ENCODE peak calls at places on chromosomes 6 and 20, in six cellular contexts. One of them, this sample, is unnamed.
A peak's percentile ranks its signal among the peaks of the same experiment; 100 is the strongest.

GRCh38 chr20:61220131-61220530 is 31.9 kb upstream of the CDH4 start:
- DNase-seq in WTC11: no peak
- DNase-seq in cardiac fibroblast: no peak
- DNase-seq in neural progenitor cell: no peak
- DNase-seq in AG10803: no peak
- DNase-seq in tibial artery: no peak
- DNase-seq in this sample: no peak

GRCh38 chr20:60054716-60055371 is 96.6 kb downstream of the CDH26 start:
- DNase-seq in neural progenitor cell: no peak
- DNase-seq in tibial artery: no peak
- DNase-seq in cardiac fibroblast: no peak
- DNase-seq in WTC11: no peak
- DNase-seq in AG10803: no peak
- DNase-seq in this sample: no peak

GRCh38 chr6:45699663-45700062 is 316.0 kb downstream of the CLIC5 start:
- DNase-seq in AG10803: no peak
- DNase-seq in cardiac fibroblast: no peak
- DNase-seq in neural progenitor cell: no peak
- DNase-seq in WTC11: no peak
- DNase-seq in tibial artery: no peak
- DNase-seq in this sample: no peak

GRCh38 chr6:43948527-43949450 is 178.5 kb downstream of the MRPL14 start:
- DNase-seq in WTC11: no peak
- DNase-seq in tibial artery: no peak
- DNase-seq in neural progenitor cell: no peak
- DNase-seq in cardiac fibroblast: no peak
- DNase-seq in AG10803: peak; percentile 87
- DNase-seq in this sample: no peak

GRCh38 chr6:33215761-33216649 is 7.7 kb downstream of the RING1 start:
- DNase-seq in WTC11: no peak
- DNase-seq in neural progenitor cell: no peak
- DNase-seq in tibial artery: no peak
- DNase-seq in AG10803: no peak
- DNase-seq in cardiac fibroblast: no peak
- DNase-seq in this sample: no peak

GRCh38 chr6:125142614-125143013 is 11.0 kb upstream of the TPD52L1 start:
- DNase-seq in WTC11: no peak
- DNase-seq in AG10803: peak; percentile 36
- DNase-seq in neural progenitor cell: no peak
- DNase-seq in cardiac fibroblast: peak; percentile 48
- DNase-seq in tibial artery: no peak
- DNase-seq in this sample: no peak

GRCh38 chr6:7433211-7433610 is 43.6 kb downstream of the RIOK1 start:
- DNase-seq in AG10803: no peak
- DNase-seq in cardiac fibroblast: no peak
- DNase-seq in WTC11: no peak
- DNase-seq in tibial artery: no peak
- DNase-seq in neural progenitor cell: no peak
- DNase-seq in this sample: no peak

GRCh38 chr20:41854765-41855164 is 236.6 kb upstream of the CHD6 start:
- DNase-seq in tibial artery: no peak
- DNase-seq in cardiac fibroblast: peak; percentile 4
- DNase-seq in AG10803: peak; percentile 5
- DNase-seq in WTC11: no peak
- DNase-seq in neural progenitor cell: no peak
- DNase-seq in this sample: no peak

GRCh38 chr6:145214570-145214969 is 520.8 kb downstream of the EPM2A start:
- DNase-seq in WTC11: no peak
- DNase-seq in neural progenitor cell: peak; percentile 45
- DNase-seq in tibial artery: no peak
- DNase-seq in AG10803: peak; percentile 23
- DNase-seq in cardiac fibroblast: peak; percentile 63
- DNase-seq in this sample: no peak

GRCh38 chr20:59955131-59955796 is 3.0 kb upstream of the CDH26 start:
- DNase-seq in neural progenitor cell: peak; percentile 24
- DNase-seq in cardiac fibroblast: peak; percentile 10
- DNase-seq in AG10803: peak; percentile 35
- DNase-seq in WTC11: no peak
- DNase-seq in tibial artery: no peak
- DNase-seq in this sample: no peak

GRCh38 chr20:31496761-31497295 is 17.4 kb upstream of the HM13 start:
- DNase-seq in tibial artery: peak; percentile 63
- DNase-seq in WTC11: no peak
- DNase-seq in AG10803: peak; percentile 68
- DNase-seq in neural progenitor cell: no peak
- DNase-seq in cardiac fibroblast: peak; percentile 40
- DNase-seq in this sample: no peak

GRCh38 chr6:170096191-170096802 is 194.6 kb downstream of the DLL1 start:
- DNase-seq in WTC11: peak; percentile 2
- DNase-seq in tibial artery: peak; percentile 7
- DNase-seq in neural progenitor cell: peak; percentile 44
- DNase-seq in AG10803: no peak
- DNase-seq in cardiac fibroblast: no peak
- DNase-seq in this sample: peak; percentile 16

GRCh38 chr6:105909084-105909483 is 177.1 kb upstream of the PRDM1 start:
- DNase-seq in neural progenitor cell: no peak
- DNase-seq in tibial artery: peak; percentile 49
- DNase-seq in cardiac fibroblast: no peak
- DNase-seq in AG10803: no peak
- DNase-seq in WTC11: no peak
- DNase-seq in this sample: no peak

GRCh38 chr6:30893001-30893591 is 8.8 kb downstream of the DDR1 start:
- DNase-seq in tibial artery: no peak
- DNase-seq in WTC11: no peak
- DNase-seq in cardiac fibroblast: no peak
- DNase-seq in neural progenitor cell: peak; percentile 17
- DNase-seq in AG10803: no peak
- DNase-seq in this sample: no peak
- TF ChIP-seq CTCF in tibial artery: no peak
- TF ChIP-seq CTCF in WTC11: peak; percentile 15
- TF ChIP-seq CTCF in cardiac fibroblast: peak; percentile 11
- TF ChIP-seq CTCF in neural progenitor cell: peak; percentile 48
- TF ChIP-seq CTCF in AG10803: no peak
- TF ChIP-seq CTCF in this sample: no peak

DNA sequence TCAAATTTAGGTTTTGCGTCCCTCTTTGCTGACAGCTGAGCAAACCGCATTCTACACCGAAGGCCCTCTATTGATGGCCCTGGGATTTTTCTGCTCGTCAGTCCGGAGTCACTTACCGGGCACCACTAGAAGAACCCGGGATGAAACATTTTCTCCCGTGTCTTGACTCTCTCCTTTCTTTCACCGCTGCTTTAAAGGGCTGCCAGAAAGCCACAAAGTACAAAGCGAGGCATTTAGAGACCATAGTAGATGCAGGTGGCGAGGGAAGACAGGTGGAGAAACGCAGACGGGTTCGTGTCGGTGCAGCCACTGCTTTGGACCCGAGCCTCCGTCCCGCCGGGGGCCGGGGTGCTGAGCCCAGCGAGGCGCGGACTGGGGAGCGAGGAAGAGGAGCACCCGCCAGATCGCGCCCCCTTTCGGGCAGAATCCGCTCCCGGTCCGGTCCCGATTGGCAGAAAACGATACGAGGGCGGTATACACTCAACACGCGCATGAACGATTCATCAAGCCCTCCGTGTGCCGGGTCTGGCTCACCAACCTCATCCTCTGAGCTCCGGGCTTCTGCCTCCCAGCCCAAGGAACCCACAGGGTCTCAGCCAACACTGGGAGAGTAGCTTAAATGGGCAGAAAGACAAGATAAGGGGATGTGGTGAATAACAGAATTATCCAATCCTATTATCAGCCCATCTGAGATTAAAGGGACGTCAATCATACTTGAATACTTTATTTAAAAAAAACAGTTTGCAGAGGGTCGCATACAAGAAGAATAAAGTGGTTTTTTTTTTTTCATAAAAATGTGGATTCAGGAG is 84.9 kb downstream of the TRIM27 start:
- DNase-seq in WTC11: peak; percentile 95
- DNase-seq in AG10803: peak; percentile 78
- DNase-seq in cardiac fibroblast: peak; percentile 87
- DNase-seq in neural progenitor cell: peak; percentile 94
- DNase-seq in tibial artery: peak; percentile 71
- DNase-seq in this sample: peak; percentile 58
- TF ChIP-seq CTCF in WTC11: peak; percentile 58
- TF ChIP-seq CTCF in AG10803: peak; percentile 67
- TF ChIP-seq CTCF in cardiac fibroblast: peak; percentile 75
- TF ChIP-seq CTCF in neural progenitor cell: peak; percentile 77
- TF ChIP-seq CTCF in tibial artery: peak; percentile 38
- TF ChIP-seq CTCF in this sample: no peak

GRCh38 chr6:41451039-41451438 is 95.1 kb upstream of the FOXP4 start:
- DNase-seq in WTC11: peak; percentile 51
- DNase-seq in AG10803: no peak
- DNase-seq in neural progenitor cell: peak; percentile 54
- DNase-seq in tibial artery: no peak
- DNase-seq in cardiac fibroblast: no peak
- DNase-seq in this sample: no peak
- TF ChIP-seq CTCF in WTC11: no peak
- TF ChIP-seq CTCF in AG10803: no peak
- TF ChIP-seq CTCF in neural progenitor cell: peak; percentile 23
- TF ChIP-seq CTCF in tibial artery: no peak
- TF ChIP-seq CTCF in cardiac fibroblast: peak; percentile 6
- TF ChIP-seq CTCF in this sample: no peak

DNA sequence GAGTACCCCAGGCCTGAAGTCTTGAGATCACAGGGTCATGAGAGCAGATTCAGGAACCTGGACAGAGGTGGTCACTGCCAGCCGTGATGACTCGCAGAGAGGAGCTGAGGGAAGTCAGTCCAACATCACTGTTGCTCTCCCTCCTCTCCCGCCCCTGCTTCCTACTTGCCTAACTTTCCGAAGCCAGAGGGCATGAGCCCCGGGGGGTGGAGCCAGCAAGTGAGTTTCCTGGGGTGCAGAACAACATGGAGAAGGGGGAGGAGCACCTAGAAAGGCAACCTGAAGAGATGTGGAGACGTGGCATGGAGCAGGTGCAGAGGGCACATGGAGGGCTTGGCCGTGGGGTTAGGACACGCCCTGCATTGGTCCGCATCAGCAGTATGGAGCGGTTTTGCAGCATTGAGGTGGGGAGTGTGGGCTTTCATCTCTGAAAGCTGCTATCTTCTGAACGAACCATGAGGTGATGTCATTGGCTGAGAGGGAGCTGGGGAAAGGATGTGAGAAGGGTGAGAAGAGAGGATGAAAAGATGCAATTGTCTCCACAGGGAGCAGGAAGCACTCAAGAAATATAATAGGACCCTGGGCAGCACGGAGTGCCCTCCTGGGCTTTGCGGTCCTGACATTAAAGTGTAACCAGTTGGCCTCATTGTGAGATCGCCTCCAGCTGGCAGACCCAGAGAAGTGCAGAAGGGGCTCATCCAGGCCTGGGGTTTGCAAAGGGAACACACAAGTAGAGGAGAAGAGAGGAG is 25.0 kb downstream of the GDAP1L1 start:
- DNase-seq in WTC11: peak; percentile 71
- DNase-seq in neural progenitor cell: peak; percentile 52
- DNase-seq in AG10803: no peak
- DNase-seq in cardiac fibroblast: no peak
- DNase-seq in tibial artery: no peak
- DNase-seq in this sample: no peak
- TF ChIP-seq CTCF in WTC11: peak; percentile 34
- TF ChIP-seq CTCF in neural progenitor cell: peak; percentile 59
- TF ChIP-seq CTCF in AG10803: no peak
- TF ChIP-seq CTCF in cardiac fibroblast: peak; percentile 22
- TF ChIP-seq CTCF in tibial artery: no peak
- TF ChIP-seq CTCF in this sample: no peak

DNA sequence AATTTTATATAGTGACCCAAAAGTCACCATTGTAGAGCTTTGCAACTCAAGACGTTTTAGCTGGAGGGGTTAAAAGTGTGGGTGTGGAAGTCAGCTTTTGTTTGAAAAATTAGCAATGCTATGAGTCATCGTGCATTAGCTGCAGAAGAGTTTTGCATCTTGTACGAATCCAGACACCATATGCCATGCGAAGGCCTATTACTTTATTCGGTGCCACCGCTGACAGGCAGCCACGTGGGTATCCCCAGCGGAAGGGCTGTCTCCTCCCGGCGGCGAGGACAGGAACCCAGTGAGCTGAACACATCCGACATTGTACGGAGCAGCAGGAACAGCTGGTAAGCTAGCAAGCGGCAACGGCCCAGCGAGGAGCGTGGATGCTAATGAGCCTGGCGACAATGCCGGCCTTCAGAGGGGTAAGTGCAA is 84.4 kb downstream of the INSM1 start:
- DNase-seq in cardiac fibroblast: peak; percentile 65
- DNase-seq in WTC11: peak; percentile 81
- DNase-seq in AG10803: peak; percentile 53
- DNase-seq in tibial artery: peak; percentile 42
- DNase-seq in neural progenitor cell: peak; percentile 93
- DNase-seq in this sample: no peak
- TF ChIP-seq CTCF in cardiac fibroblast: no peak
- TF ChIP-seq CTCF in WTC11: no peak
- TF ChIP-seq CTCF in AG10803: no peak
- TF ChIP-seq CTCF in tibial artery: no peak
- TF ChIP-seq CTCF in neural progenitor cell: peak; percentile 18
- TF ChIP-seq CTCF in this sample: no peak